ENCODE peak calls at places on chromosomes 2 and 18, in five cellular contexts. D is heart right ventricle, Z is bronchial epithelial cell, V is fibroblast of pulmonary artery, K is endothelial cell. J is an unnamed sample.

GRCh38 chr18:4017479-4017878 is 437.6 kb downstream of the DLGAP1 start:
- DNase-seq in D (no peak), Z (peak; percentile 46), V (peak; percentile 1), K (peak; percentile 15), J (no peak)

GRCh38 chr2:97737421-97738235 is 24.3 kb downstream of the ZAP70 start:
- DNase-seq in D (no peak), Z (no peak), V (no peak), K (no peak), J (no peak)

GRCh38 chr18:28108801-28109200 is 68.1 kb downstream of the CDH2 start:
- DNase-seq in D (no peak), Z (peak; percentile 46), V (peak; percentile 32), K (no peak), J (peak; percentile 69)

GRCh38 chr18:79884963-79885728 is 66.3 kb downstream of the SLC66A2 start:
- DNase-seq in D (no peak), Z (no peak), V (no peak), K (no peak), J (no peak)

GRCh38 chr2:99571609-99572344 is 82.0 kb upstream of the REV1 start:
- DNase-seq in D (no peak), Z (no peak), V (no peak), K (no peak), J (no peak)

GRCh38 chr2:112485849-112486248 is 3.9 kb downstream of the TTL start:
- DNase-seq in D (no peak), Z (no peak), V (no peak), K (no peak), J (no peak)

GRCh38 chr2:45575881-45576280 is 35.2 kb downstream of the SRBD1 start:
- DNase-seq in D (no peak), Z (no peak), V (no peak), K (no peak), J (no peak)

GRCh38 chr2:35443087-35443486 is 912.5 kb upstream of the CRIM1 start:
- DNase-seq in D (no peak), Z (no peak), V (no peak), K (no peak), J (no peak)

GRCh38 chr18:59279722-59280121 is 6.5 kb upstream of the RAX start:
- DNase-seq in D (no peak), Z (no peak), V (no peak), K (no peak), J (no peak)

GRCh38 chr2:39772086-39772811 is 6.8 kb downstream of the THUMPD2 start:
- DNase-seq in D (no peak), Z (peak; percentile 93), V (peak; percentile 59), K (no peak), J (peak; percentile 92)

GRCh38 chr2:85429213-85429923 is 10.9 kb downstream of the SH2D6 start:
- DNase-seq in D (no peak), Z (no peak), V (no peak), K (no peak), J (no peak)

GRCh38 chr18:33231474-33232317 is 208.8 kb downstream of the CCDC178 start:
- DNase-seq in D (peak; percentile 69), Z (peak; percentile 63), V (peak; percentile 76), K (peak; percentile 88), J (peak; percentile 47)

GRCh38 chr18:76167440-76167839 is 327.6 kb downstream of the ZNF516 start:
- DNase-seq in D (no peak), Z (no peak), V (no peak), K (no peak), J (no peak)

GRCh38 chr2:100870652-100871531 is 51.0 kb downstream of the NPAS2 start:
- DNase-seq in D (no peak), Z (no peak), V (no peak), K (no peak), J (no peak)
- TF ChIP-seq CTCF in D (peak; percentile 29), Z (peak; percentile 27), V (peak; percentile 24), K (no peak), J (peak; percentile 13)

GRCh38 chr2:218010116-218010837 is 7.5 kb upstream of the TNS1 start:
- DNase-seq in D (no peak), Z (no peak), V (peak; percentile 43), K (peak; percentile 63), J (peak; percentile 51)
- TF ChIP-seq CTCF in D (peak; percentile 74), Z (peak; percentile 82), V (peak; percentile 42), K (no peak), J (peak; percentile 58)

DNA sequence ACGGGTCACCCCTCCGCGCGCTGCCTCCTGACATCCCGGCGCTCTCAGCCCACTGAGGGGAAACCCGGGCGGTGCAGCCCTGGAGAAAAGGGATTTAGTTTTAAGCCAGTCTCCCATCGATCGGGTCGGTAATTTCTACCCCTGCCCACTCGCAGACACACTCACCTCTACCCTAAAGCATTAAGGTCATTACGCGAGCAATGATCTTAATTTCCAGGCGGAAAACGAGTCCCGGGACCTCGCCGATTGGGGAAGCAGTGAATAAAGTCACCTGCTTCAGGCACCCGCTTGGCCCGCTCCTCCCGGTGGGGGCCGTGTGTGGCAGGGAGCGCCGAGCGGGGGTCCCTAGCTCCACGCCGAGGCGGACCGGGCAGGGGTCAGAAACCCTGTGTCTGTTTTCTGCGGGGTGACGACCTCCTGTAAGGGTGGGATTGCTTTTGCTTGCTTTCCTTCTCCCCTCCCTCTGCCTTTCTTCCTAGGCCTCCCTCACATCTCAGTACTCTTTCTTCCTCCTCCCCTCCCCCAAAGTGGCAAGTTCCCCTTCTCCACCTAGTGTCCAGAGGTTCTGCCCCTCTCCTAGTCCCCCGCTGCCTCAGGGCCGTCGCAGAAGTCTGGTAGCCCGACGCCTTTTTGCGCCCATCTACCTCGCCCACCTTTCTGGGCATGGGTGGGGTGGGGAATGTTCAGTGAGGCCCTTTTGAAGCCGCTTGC is 142.6 kb downstream of the MEIS1 start:
- DNase-seq in D (no peak), Z (no peak), V (no peak), K (peak; percentile 20), J (peak; percentile 72)
- TF ChIP-seq CTCF in D (no peak), Z (no peak), V (no peak), K (no peak), J (no peak)

GRCh38 chr2:133287709-133288108 is 280.6 kb downstream of the NCKAP5 start:
- DNase-seq in D (no peak), Z (no peak), V (peak; percentile 22), K (no peak), J (peak; percentile 85)

GRCh38 chr2:133292267-133292666 is 276.0 kb downstream of the NCKAP5 start:
- DNase-seq in D (no peak), Z (no peak), V (no peak), K (no peak), J (no peak)

GRCh38 chr2:133286326-133286922 is 281.8 kb downstream of the NCKAP5 start:
- DNase-seq in D (no peak), Z (peak; percentile 54), V (no peak), K (no peak), J (peak; percentile 27)
- TF ChIP-seq CTCF in D (no peak), Z (no peak), V (no peak), K (no peak), J (no peak)

GRCh38 chr2:202072737-202073396 is at the start of gene KIAA2012:
- DNase-seq in D (no peak), Z (no peak), V (no peak), K (peak; percentile 34), J (no peak)

GRCh38 chr2:202069189-202070050 is 3.6 kb upstream of the KIAA2012 start:
- DNase-seq in D (no peak), Z (no peak), V (no peak), K (no peak), J (no peak)

GRCh38 chr2:202071107-202071506 is 1.9 kb upstream of the KIAA2012 start:
- DNase-seq in D (no peak), Z (no peak), V (no peak), K (no peak), J (no peak)

GRCh38 chr2:202067589-202067988 is 5.5 kb upstream of the KIAA2012 start:
- DNase-seq in D (no peak), Z (no peak), V (no peak), K (no peak), J (no peak)

DNA sequence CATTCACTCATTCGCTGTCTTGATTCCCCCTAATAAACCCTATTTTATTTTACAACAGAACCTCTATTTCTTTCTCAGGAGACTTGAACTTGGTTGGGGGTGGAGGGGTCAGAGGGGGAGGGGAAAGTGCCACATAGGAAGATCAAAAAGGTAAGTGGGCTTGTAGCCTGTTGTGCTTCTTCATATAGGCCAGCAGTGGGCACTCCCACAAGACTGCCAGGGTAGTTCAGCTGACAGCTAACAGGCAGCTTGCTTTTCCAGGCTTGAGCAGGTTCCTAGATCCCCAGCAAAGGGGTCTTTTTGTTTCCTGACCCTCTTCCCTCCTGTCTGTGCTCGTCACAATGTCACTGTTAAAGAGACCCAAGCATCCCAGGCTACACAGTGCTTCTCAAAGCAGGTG is 829 bp upstream of the KIAA2012 start:
- DNase-seq in D (no peak), Z (no peak), V (no peak), K (no peak), J (peak; percentile 9)
- TF ChIP-seq CTCF in D (peak; percentile 44), Z (peak; percentile 39), V (peak; percentile 22), K (peak; percentile 38), J (peak; percentile 18)

GRCh38 chr2:27291865-27292264 is 9.6 kb downstream of the TRIM54 start:
- DNase-seq in D (no peak), Z (peak; percentile 8), V (no peak), K (no peak), J (no peak)
- TF ChIP-seq CTCF in D (no peak), Z (no peak), V (no peak), K (no peak), J (peak; percentile 1)

DNA sequence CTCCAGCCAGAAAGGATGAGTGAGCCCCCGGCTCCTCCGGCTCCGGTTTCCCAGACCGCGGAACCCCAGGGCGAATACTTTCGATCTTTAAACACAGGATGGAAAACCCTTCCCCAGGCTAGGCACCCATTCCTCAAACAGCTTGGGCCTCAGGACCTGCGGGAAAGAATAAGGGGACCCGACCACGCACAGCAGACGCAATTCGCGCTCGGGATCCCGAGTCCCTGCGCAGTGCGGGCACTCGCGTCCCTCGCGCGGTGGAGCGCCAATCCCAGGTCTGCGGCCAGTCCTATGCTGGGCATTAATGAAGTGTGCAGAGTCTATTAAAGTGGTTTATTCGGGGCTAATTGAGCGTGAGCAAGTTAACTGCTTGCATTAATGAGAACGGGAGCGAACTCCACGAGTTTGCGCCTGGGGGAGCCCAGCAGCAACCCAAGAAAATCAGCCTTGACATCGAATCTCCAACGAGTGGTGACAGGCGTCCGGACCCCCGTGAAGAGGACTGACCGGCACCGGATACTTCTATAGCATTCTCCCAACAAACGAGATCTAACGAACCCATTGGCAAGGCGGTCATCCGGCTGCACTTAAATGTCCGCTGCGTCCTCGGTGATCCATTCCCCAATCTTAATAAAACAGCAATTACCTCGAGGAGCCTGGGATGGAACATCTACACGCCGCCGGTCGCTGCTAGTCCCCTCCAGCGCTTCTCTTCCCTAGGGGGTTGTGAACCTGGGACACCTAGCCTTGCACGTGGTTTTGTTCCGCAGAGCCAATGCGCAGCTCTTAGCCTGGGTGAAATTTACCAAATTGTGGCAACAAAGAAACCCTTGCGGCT is 1.7 kb downstream of the OSR1 start:
- DNase-seq in D (no peak), Z (no peak), V (no peak), K (no peak), J (no peak)
- TF ChIP-seq CTCF in D (no peak), Z (no peak), V (no peak), K (no peak), J (no peak)